ENCODE peak calls at places on chromosomes 5 and 9, in five cellular contexts. C is stimulated activated naive CD4-positive, alpha-beta T cell treated with Interleukin-2 at 50 U/mL for 16 hours; E is K562; G is T-helper 17 cell; J is CD4-positive, alpha-beta memory T cell. V is an unnamed sample.

GRCh38 chr5:154321546-154321945 is 124.3 kb upstream of the SAP30L start:
- DNase-seq in C (no peak), E (no peak), G (no peak), J (no peak), V (no peak)

GRCh38 chr5:93590511-93590910 is 7.5 kb downstream of the NR2F1 start:
- DNase-seq in C (no peak), E (no peak), G (no peak), J (no peak), V (no peak)

GRCh38 chr5:146580237-146580636 is 64.2 kb upstream of the GPR151 start:
- DNase-seq in C (no peak), E (no peak), G (no peak), J (no peak), V (no peak)

GRCh38 chr5:96048763-96049162 is 87.1 kb upstream of the ELL2 start:
- DNase-seq in C (no peak), E (peak), G (no peak), J (no peak), V (peak)

GRCh38 chr9:112493738-112494137 is 7.1 kb downstream of the KIAA1958 start:
- DNase-seq in C (no peak), E (no peak), G (no peak), J (no peak), V (no peak)

GRCh38 chr9:103867886-103868285 is 226.2 kb upstream of the SMC2 start:
- DNase-seq in C (no peak), E (no peak), G (no peak), J (no peak), V (no peak)

GRCh38 chr9:93894691-93895079 is 60.5 kb downstream of the BARX1 start:
- DNase-seq in C (no peak), E (no peak), G (no peak), J (no peak), V (no peak)

GRCh38 chr9:116959775-116960174 is 272.7 kb downstream of the TRIM32 start:
- DNase-seq in C (no peak), E (no peak), G (no peak), J (no peak), V (peak)

GRCh38 chr9:130001185-130001584 is 41.8 kb downstream of the FNBP1 start:
- DNase-seq in C (no peak), E (no peak), G (no peak), J (no peak), V (no peak)

GRCh38 chr9:136543830-136544548 is 1.9 kb downstream of the NOTCH1 start:
- DNase-seq in C (no peak), E (no peak), G (no peak), J (no peak), V (no peak)

GRCh38 chr5:173263566-173263965 is 28.6 kb upstream of the NKX2-5 start:
- DNase-seq in C (no peak), E (no peak), G (no peak), J (no peak), V (no peak)

GRCh38 chr5:141330299-141331080 is at the start of gene PCDHGA1:
- DNase-seq in C (peak), E (peak), G (no peak), J (peak), V (peak)

GRCh38 chr5:150621301-150621700 is 19.2 kb upstream of the SYNPO start:
- DNase-seq in C (no peak), E (no peak), G (no peak), J (no peak), V (no peak)

GRCh38 chr5:149046196-149046829 is 16.5 kb downstream of the SH3TC2 start:
- DNase-seq in C (no peak), E (peak), G (no peak), J (no peak), V (no peak)

GRCh38 chr5:75885849-75886596 is 168.8 kb upstream of the POC5 start:
- DNase-seq in C (no peak), E (peak), G (no peak), J (no peak), V (no peak)

GRCh38 chr9:34454571-34455065 is 3.8 kb downstream of the FAM219A start:
- DNase-seq in C (peak), E (no peak), G (no peak), J (no peak), V (no peak)

GRCh38 chr5:32076699-32077695 is 97.1 kb downstream of the GOLPH3 start:
- DNase-seq in C (no peak), E (peak), G (no peak), J (peak), V (peak)

GRCh38 chr5:71013575-71013974 is 11.6 kb downstream of the NAIP start:
- DNase-seq in C (no peak), E (peak), G (no peak), J (no peak), V (no peak)

GRCh38 chr9:100352201-100352726 is 478 bp downstream of the TEX10 start:
- DNase-seq in C (peak), E (peak), G (no peak), J (peak), V (peak)

GRCh38 chr9:77839459-77840140 is 191.5 kb upstream of the GNA14 start:
- DNase-seq in C (no peak), E (no peak), G (no peak), J (no peak), V (no peak)

GRCh38 chr9:99948896-99949295 is 42.4 kb downstream of the STX17 start:
- DNase-seq in C (no peak), E (no peak), G (no peak), J (no peak), V (no peak)

GRCh38 chr5:170597109-170597741 is 93.4 kb downstream of the KCNIP1 start:
- DNase-seq in C (peak), E (no peak), G (no peak), J (no peak), V (no peak)

GRCh38 chr5:143314664-143315063 is 88.8 kb downstream of the NR3C1 start:
- DNase-seq in C (no peak), E (no peak), G (no peak), J (no peak), V (no peak)

GRCh38 chr5:59525957-59526356 is 367.6 kb downstream of the PDE4D start:
- DNase-seq in C (no peak), E (no peak), G (no peak), J (no peak), V (no peak)

V was measured in HEK293T.